ENCODE peak calls at places on chromosomes 16 and 17, in nine cellular contexts. E is GM12878, H is sigmoid colon, T is stomach, R is body of pancreas, A is esophagus squamous epithelium, L is esophagus muscularis mucosa, I is HCT116, Z is IMR-90. U is an unnamed sample. For H3K27me3, the result is how much of the 10 kb centered on the place peaks cover.

GRCh38 chr16:80526418-80527061 is 14.3 kb upstream of the DYNLRB2 start:
- DNase-seq in E (no peak), H (no peak), T (peak), R (peak), A (no peak), L (no peak), I (peak), Z (peak), U (no peak)

GRCh38 chr16:29729116-29729521 is 16.7 kb downstream of the C16orf54 start:
- DNase-seq in E (no peak), H (no peak), T (no peak), R (no peak), A (no peak), L (no peak), I (peak), Z (peak), U (no peak)

GRCh38 chr16:27928542-27928941 is 135.0 kb downstream of the GSG1L start:
- DNase-seq in E (no peak), H (no peak), T (no peak), R (no peak), A (no peak), L (no peak), I (no peak), Z (no peak), U (no peak)

GRCh38 chr17:61389670-61390478 is 9.8 kb upstream of the TBX2 start:
- DNase-seq in E (no peak), H (no peak), T (peak), R (no peak), A (no peak), L (no peak), I (no peak), Z (peak), U (no peak)

GRCh38 chr17:71995570-71995969 is 125.2 kb upstream of the SOX9 start:
- DNase-seq in E (no peak), H (no peak), T (no peak), R (no peak), A (no peak), L (no peak), I (no peak), Z (peak), U (no peak)

GRCh38 chr16:66878067-66878466 is 2.2 kb upstream of the PDP2 start:
- DNase-seq in E (no peak), H (no peak), T (no peak), R (peak), A (no peak), L (no peak), I (no peak), Z (no peak), U (no peak)

GRCh38 chr16:89565506-89566372 is 5.3 kb downstream of the RPL13 start:
- DNase-seq in E (no peak), H (no peak), T (peak), R (peak), A (no peak), L (no peak), I (peak), Z (peak), U (peak)

GRCh38 chr17:43025290-43025657 is 243 bp downstream of the RND2 start:
- DNase-seq in E (no peak), H (no peak), T (no peak), R (no peak), A (no peak), L (no peak), I (no peak), Z (no peak), U (no peak)

GRCh38 chr16:3401719-3402397 is 843 bp downstream of the ZNF174 start:
- DNase-seq in E (no peak), H (no peak), T (no peak), R (no peak), A (no peak), L (no peak), I (no peak), Z (peak), U (no peak)

GRCh38 chr17:66200685-66201092 is 8.8 kb upstream of the CEP112 start:
- DNase-seq in E (no peak), H (no peak), T (peak), R (peak), A (no peak), L (no peak), I (peak), Z (peak), U (no peak)

GRCh38 chr16:55033225-55034156 is 102.8 kb downstream of the IRX5 start:
- DNase-seq in E (no peak), H (no peak), T (no peak), R (no peak), A (no peak), L (no peak), I (no peak), Z (no peak), U (peak)

GRCh38 chr16:60776311-60776710 is 1259.9 kb downstream of the CDH8 start:
- DNase-seq in E (no peak), H (no peak), T (no peak), R (no peak), A (no peak), L (no peak), I (no peak), Z (no peak), U (no peak)

GRCh38 chr17:19724501-19725420 is 8.4 kb upstream of the SLC47A2 start:
- DNase-seq in E (no peak), H (peak), T (peak), R (peak), A (no peak), L (no peak), I (no peak), Z (no peak), U (peak)

GRCh38 chr16:19223235-19223847 is 55.3 kb downstream of the SYT17 start:
- DNase-seq in E (no peak), H (no peak), T (peak), R (peak), A (no peak), L (no peak), I (peak), Z (peak), U (peak)

GRCh38 chr17:148757-149156 is 11.4 kb downstream of the SCGB1C2 start:
- DNase-seq in E (no peak), H (peak), T (no peak), R (peak), A (no peak), L (no peak), I (no peak), Z (no peak), U (peak)

GRCh38 chr16:83552193-83552592 is 255.6 kb upstream of the HSBP1 start:
- DNase-seq in E (no peak), H (no peak), T (no peak), R (no peak), A (no peak), L (no peak), I (no peak), Z (peak), U (no peak)

GRCh38 chr16:76176153-76176552 is 101.0 kb upstream of the CNTNAP4 start:
- DNase-seq in E (peak), H (no peak), T (no peak), R (no peak), A (no peak), L (no peak), I (no peak), Z (no peak), U (no peak)

GRCh38 chr17:64732336-64733006 is 70.4 kb upstream of the SMURF2 start:
- DNase-seq in E (no peak), H (no peak), T (no peak), R (peak), A (no peak), L (no peak), I (no peak), Z (peak), U (no peak)

GRCh38 chr16:1791256-1791942 is 2.1 kb downstream of the IGFALS start:
- DNase-seq in E (no peak), H (peak), T (no peak), R (no peak), A (no peak), L (no peak), I (no peak), Z (no peak), U (peak)

GRCh38 chr16:60100371-60100770 is 1366.3 kb upstream of the GOT2 start:
- DNase-seq in E (no peak), H (no peak), T (no peak), R (no peak), A (no peak), L (no peak), I (no peak), Z (no peak), U (no peak)

GRCh38 chr17:58344047-58344790 is 7.8 kb downstream of the SUPT4H1 start:
- DNase-seq in E (peak), H (no peak), T (peak), R (peak), A (peak), L (no peak), I (no peak), Z (no peak), U (peak)

GRCh38 chr16:24850289-24850931 is 4.6 kb downstream of the SLC5A11 start:
- DNase-seq in E (no peak), H (peak), T (no peak), R (no peak), A (no peak), L (no peak), I (no peak), Z (peak), U (no peak)

GRCh38 chr17:27552467-27552779 is 78.6 kb upstream of the LGALS9 start:
- DNase-seq in E (no peak), H (no peak), T (no peak), R (no peak), A (no peak), L (no peak), I (peak), Z (peak), U (no peak)

GRCh38 chr16:67647111-67647651 is 2.2 kb downstream of the CARMIL2 start:
- DNase-seq in E (no peak), H (no peak), T (no peak), R (no peak), A (no peak), L (no peak), I (no peak), Z (no peak), U (no peak)

GRCh38 chr17:60442271-60443201 is 20.2 kb downstream of the CHCT1 start:
- DNase-seq in E (no peak), H (no peak), T (no peak), R (no peak), A (no peak), L (no peak), I (no peak), Z (peak), U (no peak)

GRCh38 chr16:67562526-67562917 is at the start of gene CTCF:
- DNase-seq in E (no peak), H (peak), T (peak), R (peak), A (no peak), L (no peak), I (peak), Z (peak), U (peak)

GRCh38 chr16:15885560-15886001 is 2.8 kb downstream of the CEP20 start:
- DNase-seq in E (no peak), H (no peak), T (no peak), R (no peak), A (no peak), L (no peak), I (no peak), Z (peak), U (no peak)

GRCh38 chr17:72774251-72774650 is 318.2 kb downstream of the SLC39A11 start:
- DNase-seq in E (no peak), H (no peak), T (no peak), R (no peak), A (no peak), L (no peak), I (no peak), Z (no peak), U (no peak)

GRCh38 chr17:60393840-60394529 is 2.1 kb upstream of the USP32 start:
- DNase-seq in E (no peak), H (no peak), T (no peak), R (no peak), A (no peak), L (no peak), I (no peak), Z (no peak), U (no peak)

DNA sequence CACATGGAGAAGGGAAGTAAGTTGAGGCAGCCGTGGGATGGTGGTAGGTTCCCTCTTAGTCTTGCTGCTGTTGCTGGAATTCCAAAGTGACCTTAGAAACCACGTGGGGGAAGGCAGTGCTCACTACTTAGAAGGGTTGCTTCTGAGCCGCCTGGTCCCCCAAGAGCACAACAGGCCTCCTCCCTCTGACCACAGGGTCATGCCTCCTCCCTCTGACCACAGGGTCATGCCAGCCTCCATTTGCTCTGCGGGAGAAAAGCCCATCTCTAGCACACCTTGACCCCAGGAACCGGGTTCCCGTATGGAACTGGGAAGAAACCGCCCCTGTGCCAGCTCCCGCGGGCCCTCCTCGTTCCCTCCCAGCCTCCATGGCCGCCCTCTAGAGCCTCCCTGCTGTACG is 13.4 kb upstream of the ZFPM1 start:
- DNase-seq in E (no peak), H (no peak), T (no peak), R (no peak), A (no peak), L (no peak), I (no peak), Z (no peak), U (no peak)
- H3K27me3 ChIP-seq in E (under half), H (under half), T (under half), R (under half), A (under half), L (under half), I (under half), Z (under half), U (under half)

DNA sequence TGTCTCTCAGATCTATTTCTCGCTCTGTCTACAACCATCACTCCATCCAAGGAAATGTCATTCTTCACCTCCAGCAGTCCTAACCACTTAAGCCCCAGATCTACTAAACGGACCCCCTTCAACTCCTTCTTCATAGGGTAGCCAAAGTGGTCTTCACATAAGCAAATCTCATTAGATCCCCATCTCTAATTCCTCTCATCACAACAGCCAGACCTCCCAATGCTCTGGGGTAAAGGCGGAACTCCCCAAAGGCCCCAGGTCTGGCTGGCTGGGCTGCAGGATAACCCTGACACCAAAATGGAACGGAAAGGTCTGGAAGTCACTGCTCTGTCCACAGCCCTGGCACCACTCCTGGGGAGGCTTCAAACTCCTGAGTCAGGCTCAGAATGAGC is 11.1 kb downstream of the ST3GAL2 start:
- DNase-seq in E (no peak), H (no peak), T (no peak), R (no peak), A (no peak), L (no peak), I (no peak), Z (no peak), U (no peak)
- TF ChIP-seq POLR2A in E (no peak), H (no peak), T (no peak), R (no peak), A (no peak), L (no peak), I (no peak), Z (no peak), U (no peak)

DNA sequence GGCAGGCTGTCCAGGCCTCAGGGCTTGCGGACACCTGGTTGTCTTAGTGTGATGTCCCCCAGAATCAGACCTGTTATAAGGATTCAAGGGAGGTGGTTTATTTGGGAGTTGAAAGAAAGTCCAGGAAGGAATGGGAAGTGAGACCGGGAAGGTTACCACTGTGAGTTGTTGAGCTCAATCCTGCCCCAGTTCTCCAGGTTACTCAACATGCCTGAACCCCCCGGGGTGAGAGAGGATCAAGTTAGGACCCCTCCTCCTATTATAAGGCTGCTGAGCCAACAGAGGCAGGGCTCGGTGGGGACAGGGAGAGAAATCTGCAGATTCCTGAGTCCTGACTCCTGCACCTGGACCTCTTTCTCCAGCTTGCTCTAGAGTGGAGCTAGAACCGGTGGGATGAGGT is 86.4 kb downstream of the MRM1 start:
- DNase-seq in E (no peak), H (no peak), T (no peak), R (no peak), A (no peak), L (no peak), I (no peak), Z (no peak), U (no peak)
- H3K27me3 ChIP-seq in E (under half), H (under half), T (under half), R (under half), A (under half), L (under half), I (under half), Z (under half), U (under half)

DNA sequence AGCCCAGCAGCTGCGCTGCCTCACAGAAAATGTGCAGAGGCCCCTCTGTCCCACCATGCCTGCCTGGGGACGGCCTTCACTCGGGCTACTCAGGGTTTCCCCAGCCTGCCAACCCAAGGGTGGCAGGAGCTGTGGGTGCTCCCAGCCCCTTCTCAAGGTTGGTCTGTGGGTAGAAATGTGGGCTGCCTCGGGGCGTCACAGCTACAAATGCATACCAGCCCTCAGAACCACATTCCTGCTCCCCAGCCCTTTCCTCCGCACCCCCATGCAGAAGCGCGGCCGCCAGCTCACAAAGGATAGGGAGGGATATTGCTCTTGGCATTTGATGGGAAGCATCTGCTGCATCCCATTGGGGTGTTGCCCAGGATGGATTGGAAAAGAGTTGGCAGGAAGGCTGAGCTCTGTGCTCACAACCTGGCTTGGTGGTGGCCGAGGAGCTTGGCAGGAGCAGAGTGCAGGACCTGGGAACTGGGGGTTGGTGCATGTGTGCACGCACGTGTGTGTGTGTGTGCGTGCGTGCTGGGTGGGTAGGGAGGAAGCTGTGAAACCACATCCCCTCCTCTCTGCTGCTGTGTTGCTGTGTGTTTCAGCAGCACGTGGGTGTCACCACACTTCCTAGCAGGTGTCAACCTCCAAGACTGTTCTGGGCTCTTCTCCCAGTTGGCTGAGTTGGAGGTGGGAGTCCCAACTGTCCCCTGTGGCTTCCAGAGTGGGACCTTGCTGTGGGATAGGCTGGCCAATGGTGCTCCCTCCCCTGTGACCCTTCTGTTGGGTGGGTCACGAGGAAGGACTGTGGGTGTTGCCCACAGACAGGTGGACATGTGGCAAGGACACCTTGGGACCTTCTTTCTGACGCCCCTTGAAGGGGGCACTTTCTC is 304.5 kb downstream of the SEC14L1 start:
- DNase-seq in E (peak), H (peak), T (peak), R (peak), A (no peak), L (no peak), I (no peak), Z (peak), U (no peak)
- TF ChIP-seq POLR2A in E (peak), H (no peak), T (no peak), R (no peak), A (peak), L (no peak), I (no peak), Z (no peak), U (no peak)

DNA sequence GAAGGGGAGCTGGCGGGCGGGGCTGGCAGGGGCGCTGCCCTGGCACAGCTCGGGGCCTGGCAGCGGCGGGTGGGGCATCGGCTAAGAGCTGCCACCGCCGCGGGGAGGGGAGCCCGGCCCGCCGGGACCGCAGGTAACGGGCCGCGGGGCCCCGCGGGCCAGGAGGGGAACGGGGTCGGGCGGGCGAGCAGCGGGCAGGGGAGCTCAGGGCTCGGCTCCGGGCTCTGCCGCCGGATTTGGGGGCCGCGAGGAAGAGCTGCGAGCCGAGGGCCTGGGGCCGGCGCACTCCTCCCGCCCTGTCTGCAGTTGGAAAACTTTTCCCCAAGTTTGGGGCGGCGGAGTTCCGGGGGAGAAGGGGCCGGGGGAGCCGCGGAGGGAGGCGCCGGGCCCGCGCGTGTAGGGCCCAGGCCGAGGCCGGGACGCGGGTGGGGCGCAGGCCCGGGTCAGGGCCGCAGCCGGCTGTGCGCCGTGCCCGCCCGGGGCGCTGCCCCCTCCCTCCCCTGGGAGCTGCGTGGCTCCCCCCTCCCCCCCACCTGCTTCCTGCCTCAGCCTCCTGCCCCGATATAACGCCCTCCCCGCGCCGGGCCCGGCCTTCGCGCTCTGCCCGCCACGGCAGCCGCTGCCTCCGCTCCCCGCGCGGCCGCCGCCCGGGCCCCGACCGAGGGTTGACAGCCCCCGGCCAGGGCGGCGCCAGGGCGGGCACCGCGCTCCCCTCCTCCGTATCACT is 754 bp downstream of the HIC1 start:
- DNase-seq in E (no peak), H (peak), T (no peak), R (no peak), A (no peak), L (no peak), I (no peak), Z (peak), U (no peak)
- H3K27me3 ChIP-seq in E (under half), H (under half), T (half or more), R (under half), A (under half), L (under half), I (under half), Z (under half), U (under half)

DNA sequence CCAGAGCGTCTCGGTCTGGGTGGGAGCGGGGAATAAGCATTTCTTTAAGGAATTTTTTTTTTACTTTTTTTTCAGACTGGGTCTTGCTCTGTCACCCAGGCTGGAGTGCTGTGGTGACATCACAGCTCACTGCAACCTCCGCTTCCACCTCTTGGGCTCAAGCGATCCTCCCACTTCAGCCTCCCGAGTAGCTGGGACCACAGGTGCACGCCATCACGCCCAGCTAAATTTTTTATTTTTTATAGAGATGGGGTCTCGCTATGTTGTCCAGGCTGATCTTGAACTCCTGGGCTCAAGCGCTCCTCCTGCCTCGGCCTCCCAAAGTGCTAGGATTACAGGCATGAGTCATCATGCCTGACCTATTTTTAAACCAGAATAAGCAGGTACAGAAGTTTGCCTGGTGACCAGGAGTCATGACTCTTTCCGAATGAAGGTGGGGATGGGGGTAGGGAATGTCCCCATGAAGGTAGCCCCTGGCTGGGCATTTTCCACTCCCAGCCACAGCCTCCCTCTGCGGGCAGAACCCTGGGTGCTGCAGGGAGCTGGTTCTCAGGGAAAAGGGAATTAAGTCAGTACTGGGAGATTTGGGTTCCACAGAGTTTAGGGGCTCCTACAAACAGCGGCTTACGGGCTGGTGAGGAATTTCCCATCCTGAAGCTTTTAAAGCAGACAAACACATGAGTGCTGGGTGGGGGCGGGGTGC is 48.3 kb downstream of the TBC1D16 start:
- DNase-seq in E (no peak), H (peak), T (no peak), R (no peak), A (no peak), L (no peak), I (peak), Z (no peak), U (peak)
- TF ChIP-seq POLR2A in E (no peak), H (no peak), T (no peak), R (no peak), A (no peak), L (no peak), I (no peak), Z (no peak), U (no peak)